ENCODE peak calls at places on chromosomes 7 and 10, in seven cellular contexts. J is NCI-H774; C is GM10248; M is uterus; F is stimulated activated CD4-positive, alpha-beta T cell treated with anti-CD3 and anti-CD28 coated beads, Interleukin-2, amount 100 ng/mL, for 24 hours; P is left lobe of liver; K is T-helper 9 cell. O is an unnamed sample.

GRCh38 chr10:77355844-77356243 is 281.8 kb downstream of the KCNMA1 start:
- DNase-seq in J (no peak), C (no peak), M (no peak), F (no peak), P (no peak), K (no peak), O (no peak)

GRCh38 chr10:14573666-14574261 is 200.9 kb downstream of the FAM107B start:
- DNase-seq in J (no peak), C (no peak), M (no peak), F (no peak), P (no peak), K (no peak), O (no peak)

GRCh38 chr10:78980354-78980753 is 88.4 kb upstream of the ZMIZ1 start:
- DNase-seq in J (no peak), C (no peak), M (no peak), F (no peak), P (no peak), K (no peak), O (no peak)

GRCh38 chr7:103680161-103681144 is 234.4 kb upstream of the SLC26A5 start:
- DNase-seq in J (no peak), C (no peak), M (no peak), F (no peak), P (no peak), K (no peak), O (no peak)

GRCh38 chr10:101222683-101223273 is 6.5 kb downstream of the LBX1 start:
- DNase-seq in J (no peak), C (no peak), M (no peak), F (no peak), P (no peak), K (no peak), O (no peak)

GRCh38 chr10:124743188-124744046 is 761 bp downstream of the FAM53B start:
- DNase-seq in J (no peak), C (no peak), M (no peak), F (peak; percentile 47), P (no peak), K (no peak), O (peak; percentile 46)

GRCh38 chr7:151869457-151869856 is 7.5 kb downstream of the PRKAG2 start:
- DNase-seq in J (no peak), C (no peak), M (no peak), F (no peak), P (no peak), K (no peak), O (no peak)

GRCh38 chr10:32000937-32001336 is 55.3 kb downstream of the KIF5B start:
- DNase-seq in J (no peak), C (no peak), M (no peak), F (no peak), P (no peak), K (no peak), O (no peak)

GRCh38 chr10:6120691-6121090 is 31.9 kb downstream of the RBM17 start:
- DNase-seq in J (no peak), C (no peak), M (peak; percentile 71), F (no peak), P (no peak), K (no peak), O (no peak)

GRCh38 chr7:4439444-4439843 is 242.7 kb upstream of the FOXK1 start:
- DNase-seq in J (no peak), C (no peak), M (no peak), F (no peak), P (no peak), K (no peak), O (no peak)

GRCh38 chr10:18738835-18739234 is 79.6 kb downstream of the ARL5B start:
- DNase-seq in J (no peak), C (no peak), M (no peak), F (no peak), P (no peak), K (no peak), O (no peak)

GRCh38 chr10:78944658-78945333 is 124.0 kb upstream of the ZMIZ1 start:
- DNase-seq in J (no peak), C (no peak), M (peak; percentile 91), F (no peak), P (no peak), K (no peak), O (peak; percentile 59)

GRCh38 chr7:113775804-113776203 is 143.0 kb downstream of the PPP1R3A start:
- DNase-seq in J (no peak), C (no peak), M (no peak), F (no peak), P (no peak), K (no peak), O (no peak)

GRCh38 chr7:130831817-130832481 is 97.9 kb upstream of the KLF14 start:
- DNase-seq in J (peak; percentile 5), C (peak; percentile 60), M (no peak), F (no peak), P (no peak), K (no peak), O (no peak)

GRCh38 chr10:50554995-50555568 is 68.7 kb downstream of the SGMS1 start:
- DNase-seq in J (no peak), C (no peak), M (no peak), F (no peak), P (no peak), K (no peak), O (no peak)

GRCh38 chr10:75971402-75972211 is 540.2 kb downstream of the LRMDA start:
- DNase-seq in J (no peak), C (no peak), M (peak; percentile 64), F (no peak), P (no peak), K (no peak), O (no peak)

GRCh38 chr10:124923684-124924083 is 18.2 kb upstream of the ZRANB1 start:
- DNase-seq in J (no peak), C (no peak), M (no peak), F (no peak), P (no peak), K (no peak), O (no peak)

GRCh38 chr10:51685768-51686167 is 13.6 kb downstream of the CSTF2T start:
- DNase-seq in J (no peak), C (no peak), M (no peak), F (no peak), P (no peak), K (no peak), O (peak; percentile 43)

GRCh38 chr7:44062180-44062902 is 3.0 kb downstream of the PGAM2 start:
- DNase-seq in J (no peak), C (no peak), M (no peak), F (no peak), P (no peak), K (no peak), O (no peak)

GRCh38 chr10:114304566-114305421 is 65.7 kb downstream of the VWA2 start:
- DNase-seq in J (peak; percentile 37), C (peak; percentile 62), M (peak; percentile 32), F (peak; percentile 72), P (no peak), K (peak; percentile 52), O (no peak)

GRCh38 chr10:77163670-77164348 is 473.8 kb downstream of the KCNMA1 start:
- DNase-seq in J (peak; percentile 11), C (no peak), M (peak; percentile 91), F (no peak), P (no peak), K (no peak), O (peak; percentile 91)

GRCh38 chr7:149688836-149689590 is 84.4 kb downstream of the ZNF467 start:
- DNase-seq in J (no peak), C (no peak), M (no peak), F (no peak), P (no peak), K (no peak), O (no peak)

GRCh38 chr7:110600983-110601382 is 489.9 kb upstream of the LRRN3 start:
- DNase-seq in J (peak; percentile 52), C (no peak), M (no peak), F (no peak), P (no peak), K (no peak), O (no peak)

GRCh38 chr10:15486404-15486803 is 115.3 kb upstream of the FAM171A1 start:
- DNase-seq in J (no peak), C (no peak), M (no peak), F (no peak), P (no peak), K (no peak), O (no peak)

GRCh38 chr7:156895024-156895780 is 2.2 kb upstream of the LMBR1 start:
- DNase-seq in J (no peak), C (no peak), M (peak; percentile 45), F (no peak), P (no peak), K (no peak), O (no peak)

GRCh38 chr7:157646551-157646950 is 309.7 kb downstream of the DNAJB6 start:
- DNase-seq in J (no peak), C (no peak), M (no peak), F (no peak), P (no peak), K (no peak), O (no peak)

GRCh38 chr10:29499993-29500537 is 134.7 kb downstream of the SVIL start:
- DNase-seq in J (no peak), C (no peak), M (no peak), F (no peak), P (no peak), K (no peak), O (no peak)

GRCh38 chr7:128903621-128904361 is 6.7 kb downstream of the KCP start:
- DNase-seq in J (no peak), C (no peak), M (no peak), F (no peak), P (no peak), K (no peak), O (no peak)

GRCh38 chr10:33106767-33107166 is 148.7 kb upstream of the ITGB1 start:
- DNase-seq in J (no peak), C (no peak), M (no peak), F (no peak), P (no peak), K (no peak), O (no peak)

GRCh38 chr10:119189811-119190282 is 11.2 kb upstream of the PRDX3 start:
- DNase-seq in J (no peak), C (no peak), M (no peak), F (no peak), P (no peak), K (no peak), O (no peak)

GRCh38 chr10:31604141-31604540 is 285.1 kb downstream of the ZEB1 start:
- DNase-seq in J (no peak), C (no peak), M (peak; percentile 70), F (no peak), P (no peak), K (no peak), O (no peak)

GRCh38 chr7:5699951-5700384 is 81.5 kb downstream of the RNF216 start:
- DNase-seq in J (no peak), C (peak; percentile 59), M (no peak), F (peak; percentile 72), P (no peak), K (peak; percentile 56), O (no peak)

GRCh38 chr7:133436014-133436428 is 183.1 kb downstream of the EXOC4 start:
- DNase-seq in J (no peak), C (no peak), M (no peak), F (no peak), P (no peak), K (no peak), O (no peak)

GRCh38 chr7:31067491-31067890 is 15.4 kb downstream of the ADCYAP1R1 start:
- DNase-seq in J (no peak), C (no peak), M (no peak), F (no peak), P (no peak), K (no peak), O (no peak)

GRCh38 chr7:93249749-93250148 is 17.6 kb downstream of the VPS50 start:
- DNase-seq in J (no peak), C (no peak), M (no peak), F (no peak), P (no peak), K (no peak), O (no peak)

GRCh38 chr7:118583651-118584050 is 359.1 kb downstream of the ANKRD7 start:
- DNase-seq in J (no peak), C (no peak), M (no peak), F (no peak), P (no peak), K (no peak), O (no peak)

GRCh38 chr10:71691405-71691804 is 28.2 kb downstream of the C10orf105 start:
- DNase-seq in J (no peak), C (no peak), M (no peak), F (no peak), P (no peak), K (no peak), O (no peak)

GRCh38 chr7:150937848-150938561 is 40.1 kb downstream of the KCNH2 start:
- DNase-seq in J (no peak), C (no peak), M (no peak), F (peak; percentile 45), P (no peak), K (no peak), O (peak; percentile 55)

O was measured in PC-9.